ENCODE peak calls at places on chromosomes 16 and 17, in five cellular contexts. A, H, T, S and X are unnamed samples.

GRCh38 chr17:73133911-73134649 is 30.7 kb upstream of the SSTR2 start:
- DNase-seq in T (no peak), H (no peak), A (no peak), S (no peak), X (no peak)

GRCh38 chr16:70561623-70562022 is 38.0 kb downstream of the SF3B3 start:
- DNase-seq in T (no peak), H (no peak), A (no peak), S (no peak), X (no peak)

GRCh38 chr16:75621170-75621477 is 2.0 kb downstream of the ADAT1 start:
- DNase-seq in T (peak), H (peak), S (no peak), A (no peak), X (no peak)

GRCh38 chr16:79001156-79001997 is 599.2 kb downstream of the MAF start:
- DNase-seq in H (no peak), S (no peak), A (no peak), T (no peak), X (no peak)

GRCh38 chr17:2374549-2375285 is 26.1 kb downstream of the MNT start:
- DNase-seq in A (no peak), T (no peak), S (no peak), H (no peak), X (no peak)

GRCh38 chr16:74485916-74486315 is 64.6 kb upstream of the CLEC18B start:
- DNase-seq in A (no peak), T (no peak), H (no peak), S (no peak), X (no peak)

GRCh38 chr17:75488693-75489510 is 26.4 kb downstream of the CASKIN2 start:
- DNase-seq in A (no peak), S (no peak), H (no peak), T (no peak), X (no peak)

GRCh38 chr17:9931144-9931543 is 26.1 kb upstream of the RCVRN start:
- DNase-seq in S (no peak), A (no peak), H (no peak), T (no peak), X (no peak)

GRCh38 chr16:83626204-83626603 is 181.6 kb upstream of the HSBP1 start:
- DNase-seq in H (no peak), T (no peak), S (no peak), A (no peak), X (no peak)

GRCh38 chr17:74128456-74128855 is 75.0 kb upstream of the RPL38 start:
- DNase-seq in A (no peak), S (no peak), H (no peak), T (no peak), X (no peak)

GRCh38 chr16:16062023-16062932 is 112.9 kb downstream of the ABCC1 start:
- DNase-seq in H (no peak), A (no peak), S (no peak), T (no peak), X (no peak)

GRCh38 chr16:66927918-66928649 is 2.7 kb upstream of the RRAD start:
- DNase-seq in H (peak), T (peak), S (no peak), A (no peak), X (no peak)

GRCh38 chr16:85163278-85164112 is 51.2 kb upstream of the CIBAR2 start:
- DNase-seq in H (no peak), T (no peak), A (no peak), S (no peak), X (no peak)

GRCh38 chr16:70162041-70162451 is 11.5 kb upstream of the CLEC18C start:
- DNase-seq in A (no peak), T (peak), S (no peak), H (peak), X (no peak)

GRCh38 chr16:81556715-81557284 is 112.2 kb downstream of the CMIP start:
- DNase-seq in A (no peak), H (no peak), S (no peak), T (no peak), X (no peak)

GRCh38 chr17:78438694-78439325 is 60.4 kb downstream of the PGS1 start:
- DNase-seq in H (no peak), S (no peak), T (peak), A (no peak), X (no peak)

GRCh38 chr16:59634951-59635350 is 900.8 kb upstream of the GOT2 start:
- DNase-seq in T (no peak), A (no peak), H (peak), S (no peak), X (no peak)

GRCh38 chr16:14249291-14250032 is 178.3 kb downstream of the MRTFB start:
- DNase-seq in H (peak), T (peak), A (peak), S (peak), X (peak)

GRCh38 chr16:85898521-85899442 is at the start of gene IRF8:
- DNase-seq in S (peak), H (no peak), A (peak), T (peak), X (peak)

GRCh38 chr16:9092282-9092962 is 978 bp downstream of the HAPSTR1 start:
- DNase-seq in S (peak), A (peak), H (no peak), T (peak), X (peak)

GRCh38 chr17:77320046-77320445 is 179.3 kb downstream of the SEC14L1 start:
- DNase-seq in A (no peak), T (peak), S (no peak), H (peak), X (no peak)

GRCh38 chr17:7015587-7016020 is 3.2 kb downstream of the RNASEK start:
- DNase-seq in H (no peak), A (no peak), T (peak), S (no peak), X (no peak)